ENCODE peak calls at places on chromosomes 1 and 21, in ten cellular contexts. P is iris pigment epithelial cell; I is activated CD8-positive, alpha-beta memory T cell treated with anti-CD3 and anti-CD28 coated beads for 4 hours; U is stimulated activated CD4-positive, alpha-beta T cell treated with anti-CD3 and anti-CD28 coated beads, Interleukin-15, amount 100 ng/mL, for 1 hour; L is adipocyte; B is H54; W is NT2/D1; Q is H9; M is hepatic stellate cell; G is cardiac muscle cell. S is an unnamed sample.

GRCh38 chr1:245155186-245156040 is 628 bp downstream of the KIF26B start:
- DNase-seq in P (peak), I (no peak), U (no peak), L (peak), B (no peak), W (no peak), Q (peak), M (peak), G (peak), S (peak)

GRCh38 chr1:77026126-77026525 is 158.8 kb downstream of the ST6GALNAC5 start:
- DNase-seq in P (no peak), I (no peak), U (no peak), L (no peak), B (no peak), W (no peak), Q (no peak), M (no peak), G (no peak), S (no peak)

GRCh38 chr1:99727575-99728190 is 38.8 kb downstream of the FRRS1 start:
- DNase-seq in P (peak), I (no peak), U (no peak), L (no peak), B (peak), W (peak), Q (peak), M (no peak), G (no peak), S (no peak)

GRCh38 chr1:235329139-235329808 is 904 bp downstream of the GGPS1 start:
- DNase-seq in P (peak), I (no peak), U (peak), L (peak), B (no peak), W (peak), Q (no peak), M (peak), G (peak), S (no peak)

GRCh38 chr1:145868232-145868631 is 9.4 kb upstream of the PIAS3 start:
- DNase-seq in P (no peak), I (no peak), U (no peak), L (no peak), B (no peak), W (no peak), Q (no peak), M (no peak), G (no peak), S (no peak)

GRCh38 chr1:10658396-10659066 is 137.9 kb downstream of the CASZ1 start:
- DNase-seq in P (no peak), I (no peak), U (no peak), L (no peak), B (no peak), W (no peak), Q (no peak), M (no peak), G (no peak), S (no peak)

GRCh38 chr1:1815606-1816281 is 37.5 kb upstream of the NADK start:
- DNase-seq in P (no peak), I (no peak), U (no peak), L (no peak), B (no peak), W (no peak), Q (no peak), M (no peak), G (no peak), S (no peak)

GRCh38 chr21:28069446-28069845 is 923.2 kb downstream of the LTN1 start:
- DNase-seq in P (peak), I (no peak), U (no peak), L (no peak), B (no peak), W (peak), Q (peak), M (peak), G (no peak), S (no peak)

GRCh38 chr1:34597877-34598514 is 156.9 kb upstream of the GJB5 start:
- DNase-seq in P (peak), I (no peak), U (no peak), L (peak), B (peak), W (peak), Q (peak), M (peak), G (peak), S (no peak)

GRCh38 chr1:167555971-167556714 is 2.6 kb upstream of the CREG1 start:
- DNase-seq in P (peak), I (peak), U (peak), L (peak), B (peak), W (peak), Q (peak), M (peak), G (peak), S (peak)

GRCh38 chr1:41656088-41656487 is 171.6 kb upstream of the EDN2 start:
- DNase-seq in P (no peak), I (no peak), U (no peak), L (no peak), B (no peak), W (no peak), Q (no peak), M (no peak), G (no peak), S (no peak)

GRCh38 chr21:25283720-25284119 is 323.6 kb downstream of the MRPL39 start:
- DNase-seq in P (peak), I (no peak), U (no peak), L (peak), B (peak), W (peak), Q (peak), M (no peak), G (peak), S (no peak)

GRCh38 chr1:13714851-13715250 is 14.9 kb downstream of the PRDM2 start:
- DNase-seq in P (no peak), I (no peak), U (no peak), L (peak), B (no peak), W (no peak), Q (no peak), M (no peak), G (no peak), S (no peak)

GRCh38 chr1:155128755-155129473 is 1.2 kb downstream of the EFNA1 start:
- DNase-seq in P (no peak), I (no peak), U (no peak), L (no peak), B (no peak), W (no peak), Q (peak), M (no peak), G (no peak), S (peak)

GRCh38 chr1:61921435-61921834 is 179.2 kb downstream of the PATJ start:
- DNase-seq in P (peak), I (no peak), U (no peak), L (peak), B (no peak), W (no peak), Q (no peak), M (no peak), G (no peak), S (no peak)

GRCh38 chr1:228398741-228399461 is 7.7 kb downstream of the TRIM11 start:
- DNase-seq in P (no peak), I (no peak), U (no peak), L (no peak), B (no peak), W (no peak), Q (peak), M (no peak), G (no peak), S (no peak)

GRCh38 chr1:7069888-7070287 is 284.6 kb downstream of the CAMTA1 start:
- DNase-seq in P (peak), I (no peak), U (no peak), L (peak), B (peak), W (no peak), Q (peak), M (peak), G (peak), S (no peak)

GRCh38 chr1:156436319-156437043 is 64.1 kb downstream of the MEF2D start:
- DNase-seq in P (no peak), I (no peak), U (no peak), L (no peak), B (no peak), W (no peak), Q (peak), M (no peak), G (peak), S (no peak)

GRCh38 chr1:59178339-59178744 is 118.6 kb upstream of the FGGY start:
- DNase-seq in P (peak), I (no peak), U (no peak), L (peak), B (no peak), W (no peak), Q (no peak), M (no peak), G (no peak), S (no peak)

GRCh38 chr1:201540846-201541735 is 2.2 kb downstream of the NAV1 start:
- DNase-seq in P (no peak), I (no peak), U (no peak), L (no peak), B (no peak), W (no peak), Q (no peak), M (no peak), G (no peak), S (no peak)

GRCh38 chr1:203229471-203230178 is at the start of gene CHIT1:
- DNase-seq in P (peak), I (no peak), U (no peak), L (no peak), B (no peak), W (no peak), Q (no peak), M (no peak), G (no peak), S (no peak)

GRCh38 chr1:84634536-84635205 is 55.6 kb downstream of the SSX2IP start:
- DNase-seq in P (peak), I (no peak), U (no peak), L (no peak), B (no peak), W (no peak), Q (no peak), M (no peak), G (peak), S (no peak)

GRCh38 chr21:26391166-26391565 is 181.9 kb downstream of the CYYR1 start:
- DNase-seq in P (no peak), I (no peak), U (no peak), L (no peak), B (no peak), W (no peak), Q (no peak), M (no peak), G (no peak), S (no peak)

GRCh38 chr1:168261390-168261789 is 19.3 kb upstream of the TBX19 start:
- DNase-seq in P (peak), I (no peak), U (no peak), L (peak), B (no peak), W (no peak), Q (no peak), M (peak), G (no peak), S (no peak)

GRCh38 chr1:41359211-41360073 is 1.8 kb upstream of the FOXO6 start:
- DNase-seq in P (peak), I (no peak), U (no peak), L (peak), B (peak), W (no peak), Q (no peak), M (peak), G (no peak), S (no peak)

GRCh38 chr1:222073307-222073995 is 331.6 kb upstream of the DUSP10 start:
- DNase-seq in P (peak), I (no peak), U (no peak), L (peak), B (peak), W (no peak), Q (no peak), M (peak), G (no peak), S (no peak)

GRCh38 chr21:44303490-44303981 is 3.7 kb downstream of the PFKL start:
- DNase-seq in P (no peak), I (no peak), U (no peak), L (no peak), B (no peak), W (no peak), Q (no peak), M (no peak), G (no peak), S (no peak)

GRCh38 chr1:236039736-236040670 is 24.9 kb downstream of the NID1 start:
- DNase-seq in P (peak), I (no peak), U (no peak), L (no peak), B (no peak), W (no peak), Q (no peak), M (no peak), G (peak), S (no peak)

GRCh38 chr1:191022856-191023255 is 545.2 kb upstream of the BRINP3 start:
- DNase-seq in P (peak), I (no peak), U (no peak), L (peak), B (no peak), W (no peak), Q (no peak), M (no peak), G (no peak), S (no peak)

GRCh38 chr1:201469645-201470074 is 672 bp upstream of the PHLDA3 start:
- DNase-seq in P (no peak), I (no peak), U (no peak), L (no peak), B (no peak), W (no peak), Q (no peak), M (no peak), G (no peak), S (no peak)

GRCh38 chr21:42221581-42222345 is 2.8 kb downstream of the ABCG1 start:
- DNase-seq in P (peak), I (no peak), U (no peak), L (no peak), B (no peak), W (no peak), Q (no peak), M (no peak), G (no peak), S (no peak)

GRCh38 chr1:204506091-204506968 is 9.9 kb upstream of the MDM4 start:
- DNase-seq in P (peak), I (peak), U (peak), L (peak), B (peak), W (peak), Q (peak), M (peak), G (peak), S (peak)

GRCh38 chr21:18987515-18988026 is 584.0 kb upstream of the TMPRSS15 start:
- DNase-seq in P (no peak), I (no peak), U (no peak), L (no peak), B (no peak), W (no peak), Q (peak), M (no peak), G (no peak), S (no peak)

GRCh38 chr1:165235777-165236285 is 120.7 kb downstream of the LMX1A start:
- DNase-seq in P (no peak), I (no peak), U (no peak), L (no peak), B (no peak), W (peak), Q (peak), M (no peak), G (peak), S (no peak)

GRCh38 chr1:212162635-212163034 is 122.6 kb upstream of the PPP2R5A start:
- DNase-seq in P (peak), I (no peak), U (no peak), L (peak), B (no peak), W (no peak), Q (no peak), M (peak), G (no peak), S (peak)

GRCh38 chr1:6092211-6092610 is 46.5 kb downstream of the KCNAB2 start:
- DNase-seq in P (no peak), I (no peak), U (no peak), L (no peak), B (no peak), W (no peak), Q (no peak), M (no peak), G (no peak), S (no peak)